ENCODE peak calls at places on chromosome 3, in nine cellular contexts. E is upper lobe of right lung, S is mammary epithelial cell, D is GM12878, J is endodermal cell, F is foreskin keratinocyte, X is HCT116, Y is lower lobe of right lung, K is heart left ventricle. I is an unnamed sample.

GRCh38 chr3:24004171-24004938 is 59.3 kb downstream of the NR1D2 start:
- DNase-seq in E (no peak), S (peak; percentile 58), D (peak; percentile 26), J (no peak), F (peak; percentile 83), X (no peak), Y (no peak), K (no peak), I (no peak)

GRCh38 chr3:144105542-144105941 is 133.9 kb downstream of the DIPK2A start:
- DNase-seq in E (no peak), S (no peak), D (no peak), J (no peak), F (no peak), X (no peak), Y (no peak), K (no peak), I (no peak)

GRCh38 chr3:28299705-28300104 is 48.8 kb upstream of the ZCWPW2 start:
- DNase-seq in E (no peak), S (no peak), D (no peak), J (no peak), F (no peak), X (no peak), Y (no peak), K (no peak), I (no peak)

GRCh38 chr3:80771085-80771484 is 990.4 kb downstream of the GBE1 start:
- DNase-seq in E (no peak), S (no peak), D (peak; percentile 27), J (no peak), F (no peak), X (no peak), Y (no peak), K (no peak), I (no peak)

GRCh38 chr3:69143605-69144004 is 21.2 kb upstream of the LMOD3 start:
- DNase-seq in E (no peak), S (peak; percentile 71), D (no peak), J (no peak), F (peak; percentile 80), X (peak; percentile 75), Y (no peak), K (no peak), I (no peak)

GRCh38 chr3:141305436-141305835 is 62.9 kb upstream of the ZBTB38 start:
- DNase-seq in E (no peak), S (peak; percentile 30), D (no peak), J (no peak), F (peak; percentile 17), X (no peak), Y (no peak), K (no peak), I (no peak)

GRCh38 chr3:46692566-46692983 is 904 bp downstream of the ALS2CL start:
- DNase-seq in E (peak; percentile 94), S (peak; percentile 96), D (no peak), J (peak; percentile 90), F (peak; percentile 89), X (peak; percentile 73), Y (peak; percentile 92), K (no peak), I (no peak)

GRCh38 chr3:161644871-161645636 is 148.4 kb downstream of the OTOL1 start:
- DNase-seq in E (no peak), S (no peak), D (no peak), J (no peak), F (no peak), X (no peak), Y (no peak), K (no peak), I (no peak)

GRCh38 chr3:140296796-140297352 is 361.9 kb downstream of the CLSTN2 start:
- DNase-seq in E (no peak), S (no peak), D (no peak), J (no peak), F (no peak), X (no peak), Y (no peak), K (no peak), I (no peak)

GRCh38 chr3:193016437-193016887 is 98.8 kb upstream of the MB21D2 start:
- DNase-seq in E (peak; percentile 66), S (peak; percentile 63), D (no peak), J (peak; percentile 65), F (peak; percentile 39), X (no peak), Y (no peak), K (peak; percentile 55), I (peak; percentile 67)

GRCh38 chr3:14475601-14476000 is 64.5 kb downstream of the GRIP2 start:
- DNase-seq in E (no peak), S (no peak), D (no peak), J (no peak), F (no peak), X (no peak), Y (no peak), K (no peak), I (no peak)

GRCh38 chr3:55000546-55000945 is 72.7 kb upstream of the LRTM1 start:
- DNase-seq in E (no peak), S (peak; percentile 35), D (no peak), J (no peak), F (peak; percentile 61), X (no peak), Y (no peak), K (no peak), I (no peak)

DNA sequence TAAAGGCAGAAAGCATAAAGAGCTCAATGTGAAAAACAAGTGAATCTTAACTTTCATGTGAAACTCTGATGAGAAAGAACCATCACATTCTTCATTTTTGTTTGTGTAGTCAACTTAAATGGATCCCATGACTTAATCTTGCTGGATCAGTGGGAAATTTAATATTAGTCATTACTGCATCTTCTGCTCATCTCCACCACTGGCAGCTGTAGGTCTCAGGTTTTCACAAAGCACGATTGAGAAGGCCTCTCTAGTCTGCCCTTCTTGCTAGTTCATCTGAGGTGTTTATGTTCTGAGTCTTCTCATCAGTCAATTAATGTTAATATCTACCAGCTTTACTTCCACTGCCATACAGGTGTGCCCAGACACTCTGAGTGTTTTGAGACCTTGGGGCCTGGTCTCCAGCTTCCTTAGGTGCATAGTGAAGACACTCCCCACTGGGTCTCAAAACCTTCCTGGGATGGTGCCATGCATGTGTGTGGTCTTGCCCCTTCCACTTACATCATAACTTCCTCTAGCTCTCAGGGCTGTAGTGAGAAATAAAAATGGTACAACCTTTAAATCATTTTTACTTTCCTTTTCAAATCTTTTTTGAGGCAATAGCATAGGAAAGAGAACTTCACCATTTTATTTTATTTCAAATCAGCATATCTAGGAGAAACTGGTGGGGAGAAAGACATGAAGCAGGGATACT is 421.6 kb upstream of the CBLB start:
- DNase-seq in E (no peak), S (no peak), D (no peak), J (no peak), F (no peak), X (no peak), Y (no peak), K (no peak), I (no peak)
- H3K4me1 ChIP-seq in E (no peaks in the 10 kb centered on the region), S (no peaks in the 10 kb centered on the region), D (no peaks in the 10 kb centered on the region), J (no peaks in the 10 kb centered on the region), F (no peaks in the 10 kb centered on the region), X (no peaks in the 10 kb centered on the region), Y (no peaks in the 10 kb centered on the region), K (no peaks in the 10 kb centered on the region), I (no peaks in the 10 kb centered on the region)

GRCh38 chr3:31880020-31880419 is 101.0 kb downstream of the OSBPL10 start:
- DNase-seq in E (peak; percentile 78), S (peak; percentile 79), D (no peak), J (no peak), F (peak; percentile 74), X (no peak), Y (peak; percentile 70), K (no peak), I (no peak)

GRCh38 chr3:31884251-31884650 is 96.8 kb downstream of the OSBPL10 start:
- DNase-seq in E (no peak), S (no peak), D (no peak), J (no peak), F (no peak), X (no peak), Y (no peak), K (no peak), I (no peak)

GRCh38 chr3:31882895-31883294 is 98.2 kb downstream of the OSBPL10 start:
- DNase-seq in E (no peak), S (peak; percentile 43), D (no peak), J (no peak), F (peak; percentile 78), X (no peak), Y (no peak), K (no peak), I (no peak)

GRCh38 chr3:31880482-31881078 is 100.5 kb downstream of the OSBPL10 start:
- DNase-seq in E (no peak), S (peak; percentile 78), D (no peak), J (no peak), F (peak; percentile 95), X (no peak), Y (no peak), K (no peak), I (no peak)

DNA sequence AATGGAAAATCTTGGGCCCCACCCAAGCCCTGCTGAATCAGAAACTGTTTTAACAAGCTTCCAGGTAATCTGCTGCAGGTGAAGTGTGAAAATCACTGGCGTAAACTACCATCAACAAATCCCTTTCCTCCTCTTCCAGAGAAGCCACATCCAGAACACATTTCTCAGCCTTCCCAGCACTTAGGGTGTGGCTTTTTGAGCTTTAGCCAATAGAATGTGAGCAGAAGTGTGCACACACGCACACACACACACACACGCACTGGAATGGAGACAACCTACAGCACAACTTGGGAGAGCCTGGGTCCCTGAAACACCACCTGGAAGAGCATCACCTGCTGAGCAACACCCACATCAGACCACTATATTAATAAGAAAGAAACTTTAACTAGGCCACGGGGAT is 98.6 kb downstream of the OSBPL10 start:
- DNase-seq in E (no peak), S (no peak), D (no peak), J (no peak), F (peak; percentile 74), X (no peak), Y (no peak), K (no peak), I (no peak)
- H3K4me1 ChIP-seq in E (peaks cover 5% of the 10 kb centered on the region), S (peaks cover 44% of the 10 kb centered on the region), D (no peaks in the 10 kb centered on the region), J (peaks cover 3% of the 10 kb centered on the region), F (peaks cover 40% of the 10 kb centered on the region), X (no peaks in the 10 kb centered on the region), Y (no peaks in the 10 kb centered on the region), K (no peaks in the 10 kb centered on the region), I (no peaks in the 10 kb centered on the region)

DNA sequence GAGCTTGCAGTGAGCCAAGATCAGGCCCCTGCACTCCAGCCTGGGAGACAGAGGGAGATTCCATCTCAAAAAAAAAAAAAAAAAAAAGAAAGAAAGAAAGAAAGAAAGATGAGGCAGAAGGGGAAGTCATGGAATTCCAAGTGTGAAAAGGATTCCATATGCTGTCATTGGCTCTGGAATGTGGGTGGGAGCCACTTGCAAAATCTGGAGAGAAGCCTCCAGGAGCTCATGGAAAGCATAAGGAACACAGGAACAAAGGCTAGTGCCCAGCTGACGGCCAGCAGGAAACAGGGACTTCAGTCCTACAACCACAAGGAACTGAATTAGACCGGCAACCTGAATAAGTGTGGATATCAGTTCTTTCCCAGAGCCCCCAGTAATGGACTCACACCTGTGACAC is 12.5 kb upstream of the TRAK1 start:
- DNase-seq in E (no peak), S (no peak), D (no peak), J (no peak), F (no peak), X (no peak), Y (no peak), K (no peak), I (no peak)
- H3K4me1 ChIP-seq in E (peaks cover 35% of the 10 kb centered on the region), S (peaks cover 22% of the 10 kb centered on the region), D (peaks cover 24% of the 10 kb centered on the region), J (peaks cover 7% of the 10 kb centered on the region), F (peaks cover 7% of the 10 kb centered on the region), X (peaks cover 45% of the 10 kb centered on the region), Y (peaks cover 38% of the 10 kb centered on the region), K (peaks cover 68% of the 10 kb centered on the region), I (peaks cover 86% of the 10 kb centered on the region)

DNA sequence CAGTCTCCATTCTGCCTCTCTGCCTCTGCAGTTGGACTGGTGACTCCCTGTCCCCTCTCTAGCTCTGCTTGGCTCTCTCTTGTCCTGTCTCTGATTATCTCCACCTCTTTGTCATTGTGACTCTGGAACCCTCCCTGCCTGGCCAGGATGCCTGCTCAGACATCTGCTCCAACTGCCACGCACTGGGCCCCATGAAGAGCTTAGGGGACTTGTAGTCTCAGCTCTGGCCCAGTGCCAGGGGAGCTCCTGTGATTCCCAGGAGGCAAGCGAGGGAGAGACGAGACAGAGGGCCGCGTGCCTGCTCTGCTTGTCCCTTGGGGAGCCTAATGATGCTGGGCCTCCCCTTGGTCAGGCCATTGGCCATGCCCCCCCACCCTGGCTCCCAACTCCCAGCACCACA is 26.2 kb upstream of the RPL29 start:
- DNase-seq in E (peak; percentile 64), S (no peak), D (no peak), J (no peak), F (no peak), X (no peak), Y (no peak), K (peak; percentile 76), I (peak; percentile 81)
- H3K4me1 ChIP-seq in E (peaks cover 13% of the 10 kb centered on the region), S (no peaks in the 10 kb centered on the region), D (peaks cover 18% of the 10 kb centered on the region), J (no peaks in the 10 kb centered on the region), F (no peaks in the 10 kb centered on the region), X (peaks cover 22% of the 10 kb centered on the region), Y (peaks cover 30% of the 10 kb centered on the region), K (peaks cover 93% of the 10 kb centered on the region), I (peaks cover 97% of the 10 kb centered on the region)

I was measured in left ventricle myocardium inferior.